ENCODE peak calls at places on chromosomes 2 and 18, in four cellular contexts. U, Q, A and F are unnamed samples.

GRCh38 chr18:55706893-55707292 is 118.9 kb upstream of the TCF4 start:
- DNase-seq in A (no peak), Q (no peak), U (no peak), F (no peak)

GRCh38 chr2:120419955-120420354 is 74.0 kb downstream of the INHBB start:
- DNase-seq in Q (no peak), U (no peak), A (no peak), F (no peak)

GRCh38 chr2:165872101-165872791 is 78.2 kb upstream of the GALNT3 start:
- DNase-seq in U (no peak), A (no peak), Q (no peak), F (no peak)

GRCh38 chr18:9876867-9877654 is 8.7 kb upstream of the TXNDC2 start:
- DNase-seq in Q (peak), U (peak), A (peak), F (no peak)

GRCh38 chr2:118387509-118387908 is 299.2 kb downstream of the INSIG2 start:
- DNase-seq in Q (no peak), A (no peak), U (no peak), F (no peak)

GRCh38 chr2:70643715-70644114 is 90.1 kb upstream of the TGFA start:
- DNase-seq in A (peak), U (peak), Q (peak), F (peak)

GRCh38 chr2:6787376-6787775 is 78.3 kb downstream of the CMPK2 start:
- DNase-seq in Q (no peak), U (no peak), A (no peak), F (no peak)

GRCh38 chr2:96264656-96265348 is 995 bp downstream of the TMEM127 start:
- DNase-seq in U (peak), Q (no peak), A (no peak), F (peak)

GRCh38 chr2:181566643-181567042 is 90.3 kb downstream of the CERKL start:
- DNase-seq in A (no peak), Q (no peak), U (no peak), F (no peak)

GRCh38 chr2:222761888-222762287 is 90.4 kb downstream of the MOGAT1 start:
- DNase-seq in Q (no peak), A (no peak), U (no peak), F (no peak)

DNA sequence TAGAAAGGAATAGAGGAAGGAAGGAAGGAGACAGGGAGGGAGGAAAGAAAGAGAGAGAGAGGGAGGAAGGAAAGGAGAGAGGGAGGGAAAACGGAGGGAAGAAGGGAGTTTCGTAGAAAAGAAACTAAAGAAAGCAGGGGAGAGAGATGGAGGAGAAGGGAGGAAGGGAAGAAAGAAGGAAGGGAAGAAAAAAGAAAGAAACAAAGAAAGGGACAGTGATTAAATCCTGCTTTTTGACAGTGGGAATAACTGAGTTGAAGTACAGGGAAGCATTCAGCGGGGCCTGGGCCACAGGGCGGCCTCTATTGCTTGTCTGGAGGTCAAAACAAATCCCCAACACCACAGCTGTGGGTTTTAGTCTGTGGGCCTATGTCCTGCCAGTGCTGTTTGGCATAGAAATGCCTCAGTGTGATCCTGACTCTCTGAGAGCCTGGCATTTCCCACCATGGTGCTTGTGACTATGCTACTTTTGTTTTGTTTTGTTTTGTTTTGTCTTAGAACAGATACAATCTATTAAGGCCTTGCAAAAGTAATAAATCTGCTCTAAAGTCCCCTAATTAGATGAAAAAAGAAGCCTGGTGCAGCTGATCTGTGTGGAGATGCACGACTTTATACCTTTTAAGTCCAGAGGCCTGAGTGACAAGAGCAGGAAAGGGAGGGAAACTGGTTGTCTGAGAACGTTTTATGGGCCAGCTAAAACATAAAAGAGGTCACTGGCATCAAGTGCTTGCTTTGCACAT is 40.0 kb downstream of the IL1RL2 start:
- DNase-seq in U (no peak), A (no peak), Q (no peak), F (no peak)
- TF ChIP-seq JUND in U (no peak), A (no peak), Q (no peak), F (no peak)

GRCh38 chr2:31413025-31413424 is 1.5 kb downstream of the XDH start:
- DNase-seq in Q (no peak), U (no peak), A (no peak), F (no peak)
- TF ChIP-seq JUND in Q (no peak), U (no peak), A (no peak), F (no peak)

DNA sequence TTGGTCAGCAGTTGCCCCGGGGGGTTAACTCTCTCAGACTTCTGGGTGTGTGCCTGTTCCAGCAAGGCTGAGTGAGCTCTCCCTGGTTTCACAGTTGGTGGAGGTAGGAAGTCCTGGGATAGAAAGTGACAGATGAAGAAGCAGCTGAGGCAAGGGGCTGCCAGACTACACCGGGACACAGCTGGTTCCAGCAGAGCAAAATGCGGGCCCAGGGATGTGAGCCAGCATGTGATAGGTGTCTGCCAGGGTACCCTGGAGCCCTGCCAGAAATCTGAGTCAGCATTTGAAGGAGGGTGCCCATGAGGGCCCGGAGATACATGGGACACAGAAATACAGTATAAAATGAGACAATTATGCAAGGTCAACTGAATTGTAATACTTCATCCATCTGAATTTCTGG is 79.3 kb upstream of the LGALSL start:
- DNase-seq in Q (no peak), A (no peak), U (no peak), F (no peak)
- TF ChIP-seq JUND in Q (no peak), A (no peak), U (no peak), F (no peak)

GRCh38 chr2:191710411-191710900 is 32.5 kb downstream of the NABP1 start:
- DNase-seq in Q (no peak), U (no peak), A (no peak), F (no peak)
- TF ChIP-seq JUND in Q (no peak), U (peak), A (no peak), F (no peak)

GRCh38 chr2:73746015-73746876 is 9.1 kb upstream of the TPRKB start:
- DNase-seq in A (no peak), U (no peak), Q (no peak), F (no peak)

GRCh38 chr2:73746877-73747208 is 9.7 kb upstream of the TPRKB start:
- DNase-seq in Q (no peak), A (no peak), U (no peak), F (no peak)

GRCh38 chr2:73749314-73749713 is 12.2 kb upstream of the TPRKB start:
- DNase-seq in Q (no peak), A (no peak), U (no peak), F (no peak)
- TF ChIP-seq JUND in Q (no peak), A (no peak), U (no peak), F (no peak)

GRCh38 chr2:16832910-16833309 is 167.3 kb upstream of the CYRIA start:
- DNase-seq in A (no peak), U (no peak), Q (no peak), F (no peak)

GRCh38 chr2:16828044-16828827 is 162.6 kb upstream of the CYRIA start:
- DNase-seq in U (no peak), A (no peak), Q (no peak), F (no peak)

GRCh38 chr2:16824472-16824871 is 158.8 kb upstream of the CYRIA start:
- DNase-seq in Q (no peak), U (no peak), A (no peak), F (no peak)

DNA sequence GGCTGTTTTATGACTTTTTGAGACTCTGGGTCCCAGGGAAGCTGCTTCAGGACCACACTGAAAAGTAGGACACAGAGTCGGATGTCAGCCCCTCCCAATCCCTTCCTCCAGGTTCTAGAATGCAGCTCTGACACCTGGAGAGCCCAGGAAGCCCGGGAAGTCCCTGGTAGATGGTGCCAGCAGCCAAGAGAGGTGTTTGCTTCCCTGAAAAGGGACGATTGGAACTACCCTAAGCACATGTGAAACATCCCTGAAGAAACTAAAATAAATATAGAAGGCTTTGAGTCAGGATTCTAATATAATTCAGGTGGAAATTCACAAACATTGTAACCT is 163.2 kb upstream of the CYRIA start:
- DNase-seq in A (no peak), Q (no peak), U (no peak), F (no peak)
- TF ChIP-seq JUND in A (no peak), Q (no peak), U (no peak), F (no peak)

DNA sequence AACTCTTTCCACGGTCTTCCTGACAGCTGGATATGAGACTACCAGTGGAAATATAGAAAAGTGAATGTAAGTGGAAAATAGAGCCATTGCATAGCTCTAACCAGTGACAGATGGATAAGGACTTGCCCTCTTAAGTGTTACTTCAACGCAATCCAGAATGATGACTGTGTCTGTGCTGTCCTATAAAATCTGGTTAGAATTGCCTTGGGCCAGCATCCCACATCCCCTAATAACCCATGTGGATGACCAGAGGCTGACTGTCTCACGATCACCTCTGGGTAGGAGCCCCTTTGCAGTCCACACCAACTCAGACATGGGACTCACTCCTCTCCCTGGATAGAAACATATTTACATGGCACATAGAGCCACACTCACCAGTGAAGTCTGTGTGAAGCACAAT is 186.6 kb downstream of the C1D start:
- DNase-seq in U (no peak), A (no peak), Q (no peak), F (no peak)
- TF ChIP-seq JUND in U (no peak), A (no peak), Q (no peak), F (no peak)

GRCh38 chr2:190581997-190582396 is 47.5 kb upstream of the NEMP2 start:
- DNase-seq in Q (no peak), U (no peak), A (no peak), F (no peak)

GRCh38 chr2:190585000-190585678 is 50.6 kb upstream of the NEMP2 start:
- DNase-seq in A (no peak), U (no peak), Q (no peak), F (no peak)

GRCh38 chr2:190587106-190587505 is 52.6 kb upstream of the NEMP2 start:
- DNase-seq in U (no peak), A (no peak), Q (no peak), F (peak)

GRCh38 chr2:190582761-190583506 is 48.4 kb upstream of the NEMP2 start:
- DNase-seq in Q (no peak), A (no peak), U (no peak), F (no peak)

DNA sequence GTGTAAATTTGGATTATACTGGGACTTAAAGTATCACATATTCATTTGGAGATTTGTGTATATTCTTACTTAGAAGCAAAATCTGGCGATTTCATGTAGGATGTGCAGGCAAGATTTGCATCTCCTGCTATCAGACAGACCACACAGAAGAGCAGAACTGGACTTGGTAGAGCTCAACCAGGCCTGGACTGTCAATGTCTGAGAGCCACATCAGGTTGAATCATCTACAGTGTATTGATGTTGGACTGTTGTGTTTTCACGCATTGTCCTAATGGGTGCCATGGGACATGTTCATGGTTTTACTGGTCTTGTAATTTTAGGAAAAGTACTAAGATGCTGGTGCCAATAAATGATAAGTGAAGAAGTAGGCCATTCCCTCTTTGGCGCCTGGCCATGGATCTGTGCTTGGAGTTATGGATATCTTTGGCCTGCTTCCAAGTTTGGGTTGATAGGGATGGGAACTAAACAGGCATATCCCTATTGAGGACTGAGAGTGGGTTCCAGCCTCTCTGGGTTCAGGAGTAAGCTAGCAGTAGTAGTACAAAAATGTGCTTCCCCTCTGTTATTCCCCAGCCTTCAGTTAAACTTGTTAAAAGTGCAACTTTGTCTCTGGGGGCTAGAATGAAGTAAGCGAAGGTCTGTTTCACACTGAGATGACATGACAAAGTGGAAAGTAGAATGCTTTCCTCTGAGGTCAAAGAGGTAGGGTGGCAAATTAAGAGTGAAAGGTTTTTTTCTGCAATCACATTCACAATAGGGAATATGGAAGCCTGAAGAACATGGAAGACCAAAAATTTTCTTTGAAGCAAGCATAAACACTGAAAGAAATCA is 49.2 kb upstream of the NEMP2 start:
- DNase-seq in A (no peak), Q (no peak), U (peak), F (no peak)
- TF ChIP-seq JUND in A (no peak), Q (no peak), U (no peak), F (no peak)

DNA sequence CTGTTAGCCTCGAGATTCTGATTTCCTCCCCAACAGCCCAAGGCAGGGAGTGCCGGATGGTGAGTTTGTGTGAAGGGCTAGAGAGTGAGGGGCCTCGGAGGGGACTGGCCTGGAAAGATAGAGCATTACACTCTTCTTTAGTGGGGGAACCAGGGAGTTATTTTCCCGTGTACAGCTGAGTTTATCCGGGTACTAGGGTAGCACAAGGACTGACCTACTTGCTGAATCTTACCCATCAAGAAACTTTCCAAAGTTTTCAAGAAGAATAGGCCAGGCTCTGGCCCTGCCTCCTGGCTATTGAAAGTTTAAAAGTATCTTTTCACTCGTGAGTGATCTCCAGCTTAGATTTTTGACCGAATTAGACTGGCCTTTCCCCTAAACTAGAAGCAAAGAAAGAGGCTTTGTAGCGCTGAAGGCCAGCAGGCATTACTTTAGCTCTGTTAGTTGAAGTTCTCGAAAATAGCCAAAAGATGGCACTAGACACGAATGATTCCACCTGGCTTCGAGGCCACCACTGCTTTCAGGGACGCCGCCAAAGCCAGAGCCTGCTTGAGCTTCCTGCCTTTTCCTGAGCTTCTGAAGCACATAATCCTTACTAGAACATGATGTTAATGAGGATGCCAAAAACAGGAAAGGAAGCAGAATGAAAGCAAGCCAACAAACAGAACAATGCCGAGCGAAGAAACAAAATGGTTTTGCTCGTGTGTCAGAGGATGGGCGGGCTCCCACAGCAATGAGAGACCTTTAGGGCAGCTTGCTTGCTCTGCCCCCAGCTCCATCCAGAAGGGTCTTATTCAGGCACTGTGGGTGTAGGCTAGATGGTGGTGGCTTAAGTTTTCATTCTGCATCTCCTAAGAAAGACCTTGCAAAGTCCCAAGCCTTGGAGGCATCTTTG is 55.8 kb downstream of the TSN start:
- DNase-seq in Q (peak), U (peak), A (peak), F (peak)
- TF ChIP-seq JUND in Q (no peak), U (no peak), A (no peak), F (no peak)